ENCODE peak calls at places on chromosomes 11 and 22, in nine cellular contexts. One of them, this sample, is unnamed. For H3K9me3, the result is how much of the 10 kb centered on the place peaks cover.

GRCh38 chr11:126268361-126268707 is 361 bp downstream of the SRPRA start:
- DNase-seq in sigmoid colon: peak
- DNase-seq in cardiac muscle cell: no peak
- DNase-seq in BE2C: no peak
- DNase-seq in upper lobe of left lung: no peak
- DNase-seq in endodermal cell: no peak
- DNase-seq in right atrium auricular region: no peak
- DNase-seq in CD8-positive, alpha-beta T cell: no peak
- DNase-seq in endothelial cell of umbilical vein: no peak
- DNase-seq in this sample: peak

GRCh38 chr11:96091476-96091875 is 167.6 kb upstream of the MTMR2 start:
- DNase-seq in sigmoid colon: no peak
- DNase-seq in cardiac muscle cell: no peak
- DNase-seq in BE2C: no peak
- DNase-seq in upper lobe of left lung: no peak
- DNase-seq in endodermal cell: no peak
- DNase-seq in right atrium auricular region: no peak
- DNase-seq in CD8-positive, alpha-beta T cell: no peak
- DNase-seq in endothelial cell of umbilical vein: no peak
- DNase-seq in this sample: no peak

GRCh38 chr11:108307751-108308150 is 84.9 kb downstream of the ATM start:
- DNase-seq in sigmoid colon: no peak
- DNase-seq in cardiac muscle cell: no peak
- DNase-seq in BE2C: no peak
- DNase-seq in upper lobe of left lung: no peak
- DNase-seq in endodermal cell: no peak
- DNase-seq in right atrium auricular region: no peak
- DNase-seq in CD8-positive, alpha-beta T cell: no peak
- DNase-seq in endothelial cell of umbilical vein: no peak
- DNase-seq in this sample: no peak

GRCh38 chr11:27379449-27379848 is 16.4 kb upstream of the CCDC34 start:
- DNase-seq in sigmoid colon: no peak
- DNase-seq in cardiac muscle cell: no peak
- DNase-seq in BE2C: no peak
- DNase-seq in upper lobe of left lung: no peak
- DNase-seq in endodermal cell: no peak
- DNase-seq in right atrium auricular region: no peak
- DNase-seq in CD8-positive, alpha-beta T cell: no peak
- DNase-seq in endothelial cell of umbilical vein: no peak
- DNase-seq in this sample: no peak

GRCh38 chr22:43176090-43176489 is 10.8 kb downstream of the TTLL12 start:
- DNase-seq in sigmoid colon: no peak
- DNase-seq in cardiac muscle cell: no peak
- DNase-seq in BE2C: no peak
- DNase-seq in upper lobe of left lung: no peak
- DNase-seq in endodermal cell: no peak
- DNase-seq in right atrium auricular region: no peak
- DNase-seq in CD8-positive, alpha-beta T cell: no peak
- DNase-seq in endothelial cell of umbilical vein: no peak
- DNase-seq in this sample: no peak

GRCh38 chr22:44821741-44822425 is 69.5 kb downstream of the ARHGAP8 start:
- DNase-seq in sigmoid colon: peak
- DNase-seq in cardiac muscle cell: no peak
- DNase-seq in BE2C: no peak
- DNase-seq in upper lobe of left lung: no peak
- DNase-seq in endodermal cell: peak
- DNase-seq in right atrium auricular region: no peak
- DNase-seq in CD8-positive, alpha-beta T cell: no peak
- DNase-seq in endothelial cell of umbilical vein: no peak
- DNase-seq in this sample: no peak

GRCh38 chr11:35781342-35782171 is 119.0 kb downstream of the TRIM44 start:
- DNase-seq in sigmoid colon: no peak
- DNase-seq in cardiac muscle cell: no peak
- DNase-seq in BE2C: no peak
- DNase-seq in upper lobe of left lung: no peak
- DNase-seq in endodermal cell: peak
- DNase-seq in right atrium auricular region: no peak
- DNase-seq in CD8-positive, alpha-beta T cell: no peak
- DNase-seq in endothelial cell of umbilical vein: no peak
- DNase-seq in this sample: no peak

GRCh38 chr11:64856382-64857227 is 12.2 kb upstream of the CDC42BPG start:
- DNase-seq in sigmoid colon: peak
- DNase-seq in cardiac muscle cell: no peak
- DNase-seq in BE2C: peak
- DNase-seq in upper lobe of left lung: no peak
- DNase-seq in endodermal cell: no peak
- DNase-seq in right atrium auricular region: peak
- DNase-seq in CD8-positive, alpha-beta T cell: no peak
- DNase-seq in endothelial cell of umbilical vein: peak
- DNase-seq in this sample: peak

GRCh38 chr11:7480132-7480531 is 5.2 kb upstream of the OLFML1 start:
- DNase-seq in sigmoid colon: no peak
- DNase-seq in cardiac muscle cell: no peak
- DNase-seq in BE2C: no peak
- DNase-seq in upper lobe of left lung: no peak
- DNase-seq in endodermal cell: no peak
- DNase-seq in right atrium auricular region: no peak
- DNase-seq in CD8-positive, alpha-beta T cell: no peak
- DNase-seq in endothelial cell of umbilical vein: no peak
- DNase-seq in this sample: no peak

GRCh38 chr11:86548278-86548917 is 124.0 kb downstream of the ME3 start:
- DNase-seq in sigmoid colon: no peak
- DNase-seq in cardiac muscle cell: no peak
- DNase-seq in BE2C: no peak
- DNase-seq in upper lobe of left lung: no peak
- DNase-seq in endodermal cell: no peak
- DNase-seq in right atrium auricular region: no peak
- DNase-seq in CD8-positive, alpha-beta T cell: no peak
- DNase-seq in endothelial cell of umbilical vein: peak
- DNase-seq in this sample: no peak

GRCh38 chr11:61162092-61162935 is 1.1 kb upstream of the VPS37C start:
- DNase-seq in sigmoid colon: peak
- DNase-seq in cardiac muscle cell: peak
- DNase-seq in BE2C: no peak
- DNase-seq in upper lobe of left lung: no peak
- DNase-seq in endodermal cell: peak
- DNase-seq in right atrium auricular region: no peak
- DNase-seq in CD8-positive, alpha-beta T cell: no peak
- DNase-seq in endothelial cell of umbilical vein: peak
- DNase-seq in this sample: no peak

GRCh38 chr11:420054-420910 is 5.5 kb upstream of the SIGIRR start:
- DNase-seq in sigmoid colon: no peak
- DNase-seq in cardiac muscle cell: no peak
- DNase-seq in BE2C: peak
- DNase-seq in upper lobe of left lung: peak
- DNase-seq in endodermal cell: no peak
- DNase-seq in right atrium auricular region: no peak
- DNase-seq in CD8-positive, alpha-beta T cell: no peak
- DNase-seq in endothelial cell of umbilical vein: no peak
- DNase-seq in this sample: no peak

GRCh38 chr11:93005239-93005638 is 35.8 kb downstream of the MTNR1B start:
- DNase-seq in sigmoid colon: no peak
- DNase-seq in cardiac muscle cell: no peak
- DNase-seq in BE2C: no peak
- DNase-seq in upper lobe of left lung: no peak
- DNase-seq in endodermal cell: no peak
- DNase-seq in right atrium auricular region: no peak
- DNase-seq in CD8-positive, alpha-beta T cell: no peak
- DNase-seq in endothelial cell of umbilical vein: no peak
- DNase-seq in this sample: no peak

GRCh38 chr11:66847461-66848232 is 4.4 kb downstream of the RCE1 start:
- DNase-seq in sigmoid colon: peak
- DNase-seq in cardiac muscle cell: no peak
- DNase-seq in BE2C: peak
- DNase-seq in upper lobe of left lung: no peak
- DNase-seq in endodermal cell: peak
- DNase-seq in right atrium auricular region: no peak
- DNase-seq in CD8-positive, alpha-beta T cell: no peak
- DNase-seq in endothelial cell of umbilical vein: no peak
- DNase-seq in this sample: no peak
- H3K4me3 ChIP-seq in sigmoid colon: no peak
- H3K4me3 ChIP-seq in cardiac muscle cell: no peak
- H3K4me3 ChIP-seq in BE2C: no peak
- H3K4me3 ChIP-seq in upper lobe of left lung: no peak
- H3K4me3 ChIP-seq in endodermal cell: no peak
- H3K4me3 ChIP-seq in right atrium auricular region: no peak
- H3K4me3 ChIP-seq in CD8-positive, alpha-beta T cell: no peak
- H3K4me3 ChIP-seq in endothelial cell of umbilical vein: no peak
- H3K4me3 ChIP-seq in this sample: no peak

GRCh38 chr11:38791346-38791961 is 2193.4 kb upstream of the RAG2 start:
- DNase-seq in sigmoid colon: no peak
- DNase-seq in cardiac muscle cell: peak
- DNase-seq in BE2C: peak
- DNase-seq in upper lobe of left lung: no peak
- DNase-seq in endodermal cell: peak
- DNase-seq in right atrium auricular region: no peak
- DNase-seq in CD8-positive, alpha-beta T cell: no peak
- DNase-seq in endothelial cell of umbilical vein: peak
- DNase-seq in this sample: no peak
- TF ChIP-seq CTCF in sigmoid colon: peak
- TF ChIP-seq CTCF in cardiac muscle cell: peak
- TF ChIP-seq CTCF in BE2C: peak
- TF ChIP-seq CTCF in upper lobe of left lung: peak
- TF ChIP-seq CTCF in endodermal cell: peak
- TF ChIP-seq CTCF in right atrium auricular region: peak
- TF ChIP-seq CTCF in CD8-positive, alpha-beta T cell: no peak
- TF ChIP-seq CTCF in endothelial cell of umbilical vein: peak
- TF ChIP-seq CTCF in this sample: peak

GRCh38 chr11:55572548-55572947 is 620 bp downstream of the OR4C16 start:
- DNase-seq in sigmoid colon: no peak
- DNase-seq in cardiac muscle cell: no peak
- DNase-seq in BE2C: no peak
- DNase-seq in upper lobe of left lung: no peak
- DNase-seq in endodermal cell: no peak
- DNase-seq in right atrium auricular region: no peak
- DNase-seq in CD8-positive, alpha-beta T cell: no peak
- DNase-seq in endothelial cell of umbilical vein: no peak
- DNase-seq in this sample: no peak
- H3K9me3 ChIP-seq in sigmoid colon: under half
- H3K9me3 ChIP-seq in cardiac muscle cell: under half
- H3K9me3 ChIP-seq in BE2C: under half
- H3K9me3 ChIP-seq in upper lobe of left lung: under half
- H3K9me3 ChIP-seq in endodermal cell: half or more
- H3K9me3 ChIP-seq in right atrium auricular region: under half
- H3K9me3 ChIP-seq in CD8-positive, alpha-beta T cell: under half
- H3K9me3 ChIP-seq in endothelial cell of umbilical vein: under half
- H3K9me3 ChIP-seq in this sample: under half

DNA sequence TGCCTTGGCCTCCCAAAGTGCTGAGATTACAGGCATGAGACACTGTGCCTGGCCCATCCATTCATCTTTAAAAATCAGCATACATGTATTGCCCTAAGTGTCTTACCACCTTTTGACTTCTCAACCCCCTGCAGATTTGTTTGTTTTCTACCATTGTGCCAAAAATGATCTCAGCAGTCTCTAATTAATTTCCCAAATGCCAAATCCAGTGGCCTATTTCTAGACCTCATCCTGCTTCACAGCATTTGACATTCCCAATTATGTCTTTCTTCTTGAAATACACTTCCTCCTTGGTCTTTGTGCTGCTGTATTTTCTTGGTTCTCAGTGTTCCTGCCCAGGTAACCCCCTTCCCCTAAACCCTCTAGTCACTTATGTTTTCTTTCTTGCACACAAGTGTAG is 46.0 kb upstream of the GRAMD1B start:
- DNase-seq in sigmoid colon: no peak
- DNase-seq in cardiac muscle cell: no peak
- DNase-seq in BE2C: no peak
- DNase-seq in upper lobe of left lung: no peak
- DNase-seq in endodermal cell: no peak
- DNase-seq in right atrium auricular region: no peak
- DNase-seq in CD8-positive, alpha-beta T cell: no peak
- DNase-seq in endothelial cell of umbilical vein: no peak
- DNase-seq in this sample: no peak
- H3K4me3 ChIP-seq in sigmoid colon: no peak
- H3K4me3 ChIP-seq in cardiac muscle cell: no peak
- H3K4me3 ChIP-seq in BE2C: no peak
- H3K4me3 ChIP-seq in upper lobe of left lung: no peak
- H3K4me3 ChIP-seq in endodermal cell: no peak
- H3K4me3 ChIP-seq in right atrium auricular region: no peak
- H3K4me3 ChIP-seq in CD8-positive, alpha-beta T cell: no peak
- H3K4me3 ChIP-seq in endothelial cell of umbilical vein: no peak
- H3K4me3 ChIP-seq in this sample: no peak

GRCh38 chr22:39556970-39557811 is 13.4 kb upstream of the CACNA1I start:
- DNase-seq in sigmoid colon: no peak
- DNase-seq in cardiac muscle cell: peak
- DNase-seq in BE2C: peak
- DNase-seq in upper lobe of left lung: peak
- DNase-seq in endodermal cell: peak
- DNase-seq in right atrium auricular region: no peak
- DNase-seq in CD8-positive, alpha-beta T cell: peak
- DNase-seq in endothelial cell of umbilical vein: no peak
- DNase-seq in this sample: no peak
- TF ChIP-seq CTCF in sigmoid colon: no peak
- TF ChIP-seq CTCF in cardiac muscle cell: peak
- TF ChIP-seq CTCF in BE2C: no peak
- TF ChIP-seq CTCF in upper lobe of left lung: no peak
- TF ChIP-seq CTCF in endodermal cell: no peak
- TF ChIP-seq CTCF in right atrium auricular region: no peak
- TF ChIP-seq CTCF in CD8-positive, alpha-beta T cell: no peak
- TF ChIP-seq CTCF in endothelial cell of umbilical vein: no peak
- TF ChIP-seq CTCF in this sample: no peak

GRCh38 chr22:49503321-49503720 is 324.4 kb downstream of the BRD1 start:
- DNase-seq in sigmoid colon: no peak
- DNase-seq in cardiac muscle cell: no peak
- DNase-seq in BE2C: no peak
- DNase-seq in upper lobe of left lung: no peak
- DNase-seq in endodermal cell: no peak
- DNase-seq in right atrium auricular region: no peak
- DNase-seq in CD8-positive, alpha-beta T cell: no peak
- DNase-seq in endothelial cell of umbilical vein: no peak
- DNase-seq in this sample: no peak
- H3K9me3 ChIP-seq in sigmoid colon: under half
- H3K9me3 ChIP-seq in cardiac muscle cell: under half
- H3K9me3 ChIP-seq in BE2C: under half
- H3K9me3 ChIP-seq in upper lobe of left lung: under half
- H3K9me3 ChIP-seq in endodermal cell: under half
- H3K9me3 ChIP-seq in right atrium auricular region: under half
- H3K9me3 ChIP-seq in CD8-positive, alpha-beta T cell: under half
- H3K9me3 ChIP-seq in endothelial cell of umbilical vein: under half
- H3K9me3 ChIP-seq in this sample: under half